ENCODE peak calls at places on chromosomes 13 and 19, in four cellular contexts. U is K562, J is GM12878, E is GM12891. S is an unnamed sample.

GRCh38 chr13:58324130-58324529 is 692.6 kb downstream of the PCDH17 start:
- DNase-seq in U (no peak), J (no peak), E (no peak), S (peak)

GRCh38 chr19:12800873-12801465 is 631 bp downstream of the PRDX2 start:
- DNase-seq in U (peak), J (no peak), E (no peak), S (no peak)

GRCh38 chr13:40558656-40559055 is 107.8 kb downstream of the FOXO1 start:
- DNase-seq in U (no peak), J (no peak), E (no peak), S (no peak)

GRCh38 chr19:3243851-3244700 is 19.6 kb downstream of the CELF5 start:
- DNase-seq in U (peak), J (no peak), E (no peak), S (peak)

GRCh38 chr19:12834976-12835757 is 788 bp upstream of the RTBDN start:
- DNase-seq in U (peak), J (no peak), E (no peak), S (no peak)

GRCh38 chr19:46728693-46729339 is 11.9 kb upstream of the PRKD2 start:
- DNase-seq in U (peak), J (no peak), E (peak), S (peak)

GRCh38 chr13:20945952-20946383 is 43.4 kb upstream of the XPO4 start:
- DNase-seq in U (no peak), J (no peak), E (no peak), S (peak)

GRCh38 chr13:32905063-32905863 is 111.0 kb upstream of the KL start:
- DNase-seq in U (no peak), J (peak), E (peak), S (no peak)

GRCh38 chr19:5947435-5947834 is 30.5 kb downstream of the RANBP3 start:
- DNase-seq in U (no peak), J (no peak), E (no peak), S (peak)

GRCh38 chr13:30713133-30713532 is 22.2 kb upstream of the ALOX5AP start:
- DNase-seq in U (peak), J (no peak), E (no peak), S (peak)

GRCh38 chr19:33794578-33795369 is 1.9 kb upstream of the KCTD15 start:
- DNase-seq in U (no peak), J (no peak), E (no peak), S (no peak)

GRCh38 chr19:17671906-17672305 is 16.2 kb downstream of the UNC13A start:
- DNase-seq in U (peak), J (no peak), E (no peak), S (no peak)

GRCh38 chr13:113817860-113818691 is 45.8 kb downstream of the GAS6 start:
- DNase-seq in U (no peak), J (no peak), E (no peak), S (no peak)

GRCh38 chr13:28719227-28719562 is 425 bp upstream of the SLC46A3 start:
- DNase-seq in U (no peak), J (no peak), E (no peak), S (no peak)

GRCh38 chr19:56834564-56835375 is 5.8 kb downstream of the PEG3 start:
- DNase-seq in U (no peak), J (no peak), E (no peak), S (no peak)

GRCh38 chr13:33251131-33251629 is 34.4 kb downstream of the STARD13 start:
- DNase-seq in U (no peak), J (peak), E (no peak), S (no peak)

GRCh38 chr19:34186205-34186604 is 13.9 kb downstream of the LSM14A start:
- DNase-seq in U (no peak), J (no peak), E (no peak), S (no peak)

GRCh38 chr13:97492257-97492656 is 58.3 kb downstream of the RAP2A start:
- DNase-seq in U (no peak), J (no peak), E (no peak), S (no peak)

GRCh38 chr13:29991343-29991742 is 140.9 kb upstream of the UBL3 start:
- DNase-seq in U (no peak), J (no peak), E (no peak), S (no peak)

GRCh38 chr19:2394669-2395292 is 32.6 kb downstream of the TIMM13 start:
- DNase-seq in U (no peak), J (peak), E (no peak), S (no peak)

GRCh38 chr13:64276232-64276631 is 2860.6 kb upstream of the PCDH20 start:
- DNase-seq in U (no peak), J (no peak), E (no peak), S (no peak)

GRCh38 chr19:45691516-45692186 is at the start of gene SNRPD2:
- DNase-seq in U (peak), J (peak), E (peak), S (peak)

GRCh38 chr13:36907801-36908200 is 12.2 kb downstream of the SMAD9 start:
- DNase-seq in U (no peak), J (no peak), E (no peak), S (no peak)

GRCh38 chr19:34734601-34735103 is 609 bp downstream of the ZNF181 start:
- DNase-seq in U (peak), J (no peak), E (no peak), S (no peak)

GRCh38 chr13:99277629-99278028 is 19.4 kb upstream of the GPR18 start:
- DNase-seq in U (no peak), J (no peak), E (no peak), S (peak)

GRCh38 chr13:42274386-42275097 is 2.6 kb downstream of the AKAP11 start:
- DNase-seq in U (no peak), J (no peak), E (no peak), S (no peak)

GRCh38 chr19:38653028-38653571 is 5.7 kb downstream of the ACTN4 start:
- DNase-seq in U (no peak), J (no peak), E (no peak), S (no peak)

GRCh38 chr19:30857966-30858490 is 485.8 kb downstream of the ZNF536 start:
- DNase-seq in U (no peak), J (no peak), E (no peak), S (no peak)

GRCh38 chr19:30449673-30450072 is 77.5 kb downstream of the ZNF536 start:
- DNase-seq in U (no peak), J (no peak), E (no peak), S (no peak)

GRCh38 chr19:33174186-33174585 is 19.9 kb upstream of the LRP3 start:
- DNase-seq in U (no peak), J (no peak), E (no peak), S (no peak)

GRCh38 chr13:112184851-112185371 is 118.0 kb downstream of the SOX1 start:
- DNase-seq in U (no peak), J (no peak), E (no peak), S (no peak)

GRCh38 chr13:52414963-52415362 is 9.0 kb upstream of the THSD1 start:
- DNase-seq in U (no peak), J (no peak), E (no peak), S (no peak)

GRCh38 chr13:52414051-52414450 is 8.1 kb upstream of the THSD1 start:
- DNase-seq in U (no peak), J (no peak), E (no peak), S (no peak)

GRCh38 chr13:52412128-52412527 is 6.2 kb upstream of the THSD1 start:
- DNase-seq in U (no peak), J (no peak), E (no peak), S (no peak)

GRCh38 chr13:52406629-52407028 is 657 bp upstream of the THSD1 start:
- DNase-seq in U (no peak), J (no peak), E (no peak), S (no peak)

GRCh38 chr13:52411629-52412028 is 5.7 kb upstream of the THSD1 start:
- DNase-seq in U (no peak), J (peak), E (no peak), S (no peak)
- TF ChIP-seq SPI1 in U (no peak), J (no peak), E (no peak), S (no peak)

GRCh38 chr19:18995804-18996241 is 37.5 kb downstream of the SUGP2 start:
- DNase-seq in U (peak), J (no peak), E (peak), S (peak)
- TF ChIP-seq SPI1 in U (peak), J (no peak), E (peak), S (peak)

DNA sequence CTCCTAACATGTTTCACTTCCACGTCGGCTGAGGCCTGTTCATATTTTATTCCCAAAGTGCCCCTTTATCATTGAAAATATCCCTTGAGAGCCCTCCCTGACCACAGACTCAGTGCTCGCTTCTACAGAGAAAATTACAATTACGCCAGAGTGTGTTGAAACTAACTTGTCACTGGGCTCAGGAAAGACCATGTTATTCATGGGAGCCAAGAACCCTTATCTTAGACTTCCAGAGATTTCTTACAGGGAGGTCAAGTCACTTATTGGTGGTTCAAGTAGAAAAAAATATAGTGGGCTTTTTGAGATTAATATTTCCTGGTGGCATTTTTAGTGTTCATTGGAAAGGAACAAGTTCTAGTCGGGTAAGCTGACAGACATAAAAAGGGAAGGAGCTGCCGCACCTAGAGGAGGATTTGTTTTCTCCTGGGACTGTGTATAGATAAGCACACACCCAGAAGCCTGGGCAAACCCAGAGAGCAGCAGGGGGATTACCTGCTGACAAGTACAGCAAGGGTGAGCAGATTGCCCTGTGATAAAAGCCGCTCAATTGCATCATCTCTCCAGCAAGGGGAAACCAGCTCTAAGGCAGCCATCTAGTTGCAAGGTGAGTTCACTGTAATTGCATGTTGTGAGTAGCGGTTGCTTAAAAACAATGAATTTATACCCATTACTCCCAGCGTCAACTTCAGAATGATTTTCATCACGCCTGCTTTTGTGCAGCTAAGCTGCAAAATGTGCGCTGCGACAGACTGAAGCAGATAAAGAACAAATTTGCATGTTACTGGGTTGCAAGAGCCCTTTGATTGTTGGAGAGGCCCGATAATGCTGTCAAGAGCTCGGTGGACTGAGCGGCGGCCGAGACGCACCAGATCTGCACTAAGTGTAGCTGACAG is 46.2 kb downstream of the DCT start:
- DNase-seq in U (peak), J (no peak), E (no peak), S (peak)
- TF ChIP-seq SPI1 in U (no peak), J (no peak), E (no peak), S (no peak)

DNA sequence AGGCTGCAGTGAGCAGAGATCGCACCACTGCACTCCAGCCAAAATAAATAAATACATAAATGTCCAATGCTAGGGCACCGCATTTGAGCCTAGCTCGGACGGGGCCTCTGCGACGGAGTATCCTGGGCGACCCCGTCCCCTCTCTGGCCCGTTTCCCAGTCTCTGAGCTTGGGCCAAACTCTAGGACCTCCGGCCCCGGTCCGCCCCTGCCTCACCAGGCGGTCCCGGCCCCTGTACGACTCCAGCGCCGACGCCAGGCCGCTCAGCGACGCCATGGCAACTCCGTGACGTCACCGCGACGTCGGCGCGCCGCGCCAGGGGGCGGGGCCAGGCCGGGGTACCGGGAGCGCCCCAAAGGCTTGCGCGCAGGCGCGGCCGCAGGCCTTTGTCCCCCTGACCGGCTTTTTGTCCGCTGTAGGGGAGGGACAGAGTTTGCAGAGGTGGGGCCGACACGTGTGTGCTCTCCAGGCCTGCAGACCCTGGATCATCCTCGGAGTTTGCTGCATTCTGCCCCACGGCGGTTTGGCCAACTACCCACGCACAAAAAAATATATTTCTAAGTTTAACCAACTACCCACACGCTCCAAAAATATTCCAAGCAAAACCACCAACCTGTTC is at the start of gene PEX11G:
- DNase-seq in U (peak), J (peak), E (peak), S (no peak)
- TF ChIP-seq SPI1 in U (no peak), J (no peak), E (no peak), S (no peak)

S was measured in HL-60.